ENCODE peak calls at places on chromosomes 1 and 21, in eight cellular contexts. U is thoracic aorta; W is heart right ventricle; G is transverse colon; T is right lobe of liver; H is MM.1S; P is HL-60; O is CD8-positive, alpha-beta T cell. J is an unnamed sample.

GRCh38 chr1:8598060-8598724 is 219.2 kb downstream of the RERE start:
- DNase-seq in W (no peak), G (peak; percentile 26), T (no peak), H (no peak), O (no peak), P (no peak), U (no peak), J (peak; percentile 69)

GRCh38 chr1:209714338-209714737 is 9.7 kb downstream of the HSD11B1 start:
- DNase-seq in G (no peak), H (no peak), O (no peak), T (no peak), W (no peak), P (no peak), U (no peak), J (no peak)

GRCh38 chr1:174358786-174359453 is 88.8 kb upstream of the GPR52 start:
- DNase-seq in H (no peak), G (peak; percentile 35), U (no peak), O (no peak), P (no peak), W (no peak), T (no peak), J (no peak)

GRCh38 chr1:19754482-19754881 is 45.2 kb downstream of the TMCO4 start:
- DNase-seq in W (no peak), U (no peak), P (no peak), H (no peak), G (no peak), T (peak; percentile 53), O (no peak), J (no peak)

GRCh38 chr1:11749203-11749689 is 12.7 kb upstream of the C1orf167 start:
- DNase-seq in H (peak; percentile 49), U (no peak), G (peak; percentile 47), P (peak; percentile 85), O (peak; percentile 53), T (no peak), W (peak; percentile 43), J (no peak)

GRCh38 chr1:6178751-6179563 is 1.2 kb downstream of the CHD5 start:
- DNase-seq in G (no peak), P (no peak), U (no peak), H (no peak), W (no peak), T (no peak), O (no peak), J (no peak)

GRCh38 chr1:3886691-3887090 is 13.4 kb downstream of the C1orf174 start:
- DNase-seq in H (no peak), U (no peak), W (no peak), G (no peak), P (peak; percentile 59), O (no peak), T (no peak), J (no peak)

GRCh38 chr1:95407864-95408291 is 173.9 kb downstream of the RWDD3 start:
- DNase-seq in W (no peak), H (no peak), U (no peak), P (no peak), G (no peak), O (no peak), T (no peak), J (no peak)

GRCh38 chr1:236686815-236687160 is 489 bp downstream of the ACTN2 start:
- DNase-seq in O (no peak), P (no peak), W (peak; percentile 34), G (no peak), U (no peak), T (no peak), H (no peak), J (peak; percentile 64)

GRCh38 chr1:228308085-228308601 is 98.5 kb downstream of the TRIM11 start:
- DNase-seq in G (no peak), P (no peak), W (no peak), O (no peak), H (no peak), U (no peak), T (peak; percentile 35), J (peak; percentile 60)

GRCh38 chr1:226132731-226133503 is 53.6 kb downstream of the ACBD3 start:
- DNase-seq in G (no peak), T (no peak), U (no peak), P (no peak), W (no peak), O (no peak), H (no peak), J (no peak)

GRCh38 chr1:147201786-147202185 is 23.4 kb downstream of the FMO5 start:
- DNase-seq in H (no peak), G (no peak), U (no peak), P (no peak), O (no peak), T (no peak), W (no peak), J (no peak)

GRCh38 chr1:185808675-185809074 is 74.5 kb downstream of the HMCN1 start:
- DNase-seq in T (no peak), U (no peak), O (no peak), G (no peak), P (no peak), H (no peak), W (no peak), J (no peak)

GRCh38 chr1:63915121-63915520 is 141.3 kb downstream of the ROR1 start:
- DNase-seq in U (no peak), T (no peak), P (no peak), G (no peak), O (no peak), W (no peak), H (no peak), J (no peak)

GRCh38 chr1:226560243-226560642 is 11.7 kb downstream of the STUM start:
- DNase-seq in O (no peak), U (no peak), W (no peak), H (no peak), P (no peak), G (no peak), T (no peak), J (no peak)

GRCh38 chr1:153616885-153617428 is 832 bp upstream of the S100A14 start:
- DNase-seq in W (no peak), H (no peak), P (no peak), O (no peak), T (no peak), U (no peak), G (no peak), J (no peak)

GRCh38 chr21:38796426-38796825 is 9.3 kb upstream of the ETS2 start:
- DNase-seq in O (no peak), U (no peak), P (no peak), G (no peak), W (no peak), H (no peak), T (no peak), J (peak; percentile 59)
- TF ChIP-seq CTCF in O (no peak), U (no peak), P (no peak), G (no peak), W (no peak), H (no peak), T (no peak), J (no peak)

GRCh38 chr21:38479641-38480515 is 18.4 kb downstream of the ERG start:
- DNase-seq in W (no peak), H (no peak), O (no peak), P (no peak), U (no peak), T (no peak), G (no peak), J (no peak)

GRCh38 chr21:38475519-38475918 is 22.8 kb downstream of the ERG start:
- DNase-seq in O (no peak), T (no peak), P (no peak), H (no peak), U (no peak), G (no peak), W (no peak), J (no peak)

GRCh38 chr21:38476385-38476784 is 21.9 kb downstream of the ERG start:
- DNase-seq in U (no peak), T (no peak), P (peak; percentile 79), W (no peak), H (no peak), G (no peak), O (no peak), J (no peak)

GRCh38 chr21:38477241-38477640 is 21.0 kb downstream of the ERG start:
- DNase-seq in H (peak; percentile 14), O (no peak), T (no peak), G (no peak), U (no peak), W (no peak), P (no peak), J (no peak)

DNA sequence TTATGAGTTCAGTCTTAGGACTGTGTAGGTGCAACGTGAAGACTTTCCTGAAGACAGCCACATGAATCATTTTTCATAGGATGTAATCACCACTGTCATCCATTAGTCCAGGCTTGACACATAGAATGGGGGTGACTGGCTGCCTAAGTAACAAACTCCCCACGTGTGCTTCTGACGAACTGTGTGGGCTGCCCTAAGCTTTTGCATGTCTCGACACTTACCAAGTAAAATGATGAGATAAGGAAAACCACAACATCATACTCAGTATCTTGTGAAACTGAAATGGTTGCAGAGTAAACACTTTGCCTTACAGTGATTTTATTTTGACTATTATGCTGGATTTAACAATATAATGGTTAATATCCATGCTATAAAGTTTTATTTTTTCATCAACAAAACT is 19.5 kb downstream of the ERG start:
- DNase-seq in H (peak; percentile 78), O (no peak), P (peak; percentile 32), T (no peak), W (no peak), U (no peak), G (no peak), J (no peak)
- H3K27me3 ChIP-seq in H (no peaks in the 10 kb centered on the region), O (peaks cover 12% of the 10 kb centered on the region), P (no peaks in the 10 kb centered on the region), T (no peaks in the 10 kb centered on the region), W (no peaks in the 10 kb centered on the region), U (no peaks in the 10 kb centered on the region), G (peaks cover 9% of the 10 kb centered on the region), J (no peaks in the 10 kb centered on the region)

DNA sequence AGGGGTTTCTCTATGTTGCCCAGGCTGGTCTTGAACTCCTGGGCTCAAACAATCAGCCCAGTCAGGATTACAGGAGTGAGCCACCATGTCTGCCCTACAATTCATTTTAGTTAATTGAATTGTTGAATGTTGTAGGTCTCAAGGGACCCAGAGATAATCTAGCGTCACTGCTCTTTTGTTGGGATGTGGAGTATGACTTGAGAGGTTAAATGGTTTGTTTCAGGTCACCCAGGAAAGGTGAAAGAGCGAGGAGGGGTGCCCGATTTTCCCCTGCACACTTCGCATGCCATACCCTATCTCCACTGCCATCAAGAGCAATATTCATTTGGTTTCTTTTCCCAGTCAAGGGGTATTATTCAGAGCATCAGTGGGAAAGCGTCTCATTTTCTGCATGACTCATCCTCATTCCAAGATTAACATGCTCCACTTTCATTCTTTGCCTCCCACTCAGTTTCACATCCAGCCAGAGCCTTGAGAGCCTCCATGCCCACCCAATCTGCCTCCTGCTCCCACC is 13.1 kb upstream of the SLC30A1 start:
- DNase-seq in P (no peak), W (no peak), O (no peak), T (no peak), H (no peak), U (no peak), G (no peak), J (no peak)
- H3K4me3 ChIP-seq in P (no peak overlapping the region), W (no peak overlapping the region), O (no peak overlapping the region), T (no peak overlapping the region), H (no peak overlapping the region), U (no peak overlapping the region), G (no peak overlapping the region), J (no peak overlapping the region)

DNA sequence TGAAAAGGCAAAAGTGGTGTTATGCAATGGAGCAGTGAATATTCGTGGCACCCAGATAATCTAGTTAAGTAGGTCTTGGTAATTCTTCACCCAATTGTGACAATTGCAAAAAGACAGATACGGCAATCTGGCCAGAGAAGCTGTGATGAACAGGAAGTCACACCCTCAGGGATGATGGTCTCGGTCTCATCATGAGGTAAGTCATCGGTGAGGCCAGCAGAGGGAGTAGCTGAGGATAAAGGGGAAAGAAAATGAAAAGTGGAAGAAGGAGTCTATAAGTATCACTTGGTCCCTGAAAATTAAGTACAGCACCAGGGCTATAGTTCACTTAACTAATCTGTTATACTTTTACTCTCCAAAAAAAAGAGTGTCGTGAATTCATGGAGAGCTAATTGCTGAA is 258.8 kb upstream of the NCAM2 start:
- DNase-seq in W (no peak), G (no peak), T (no peak), H (peak; percentile 13), P (peak; percentile 18), O (no peak), U (no peak), J (no peak)
- TF ChIP-seq CTCF in W (no peak), G (no peak), T (no peak), H (peak; percentile 30), P (no peak), O (no peak), U (no peak), J (no peak)

J was measured in ascending aorta.